ENCODE peak calls at places on chromosome 1, in eight cellular contexts. One of them, this sample, is unnamed.

GRCh38 chr1:154840557-154841176 is 29.4 kb downstream of the KCNN3 start:
- DNase-seq in AML-193: no peak
- DNase-seq in aorta: no peak
- DNase-seq in stimulated activated CD4-positive, alpha-beta T cell treated with anti-CD3 and anti-CD28 coated beads, Interleukin-1b, Interleukin-23, amount 100 ng/mL, for 1 hour: no peak
- DNase-seq in activated T-helper 9 cell treated with anti-CD3 and anti-CD28 coated beads, Interleukin-2, amount 50 U/mL, for 16 hours: no peak
- DNase-seq in lung: no peak
- DNase-seq in CD4-positive, alpha-beta T cell: no peak
- DNase-seq in kidney epithelial cell: no peak
- DNase-seq in this sample: peak; percentile 23

GRCh38 chr1:28326980-28327379 is 1.9 kb upstream of the MED18 start:
- DNase-seq in AML-193: no peak
- DNase-seq in aorta: no peak
- DNase-seq in stimulated activated CD4-positive, alpha-beta T cell treated with anti-CD3 and anti-CD28 coated beads, Interleukin-1b, Interleukin-23, amount 100 ng/mL, for 1 hour: no peak
- DNase-seq in activated T-helper 9 cell treated with anti-CD3 and anti-CD28 coated beads, Interleukin-2, amount 50 U/mL, for 16 hours: no peak
- DNase-seq in lung: no peak
- DNase-seq in CD4-positive, alpha-beta T cell: no peak
- DNase-seq in kidney epithelial cell: no peak
- DNase-seq in this sample: no peak

GRCh38 chr1:202798792-202799331 is 9.4 kb downstream of the KDM5B start:
- DNase-seq in AML-193: no peak
- DNase-seq in aorta: no peak
- DNase-seq in stimulated activated CD4-positive, alpha-beta T cell treated with anti-CD3 and anti-CD28 coated beads, Interleukin-1b, Interleukin-23, amount 100 ng/mL, for 1 hour: no peak
- DNase-seq in activated T-helper 9 cell treated with anti-CD3 and anti-CD28 coated beads, Interleukin-2, amount 50 U/mL, for 16 hours: no peak
- DNase-seq in lung: no peak
- DNase-seq in CD4-positive, alpha-beta T cell: no peak
- DNase-seq in kidney epithelial cell: no peak
- DNase-seq in this sample: no peak

GRCh38 chr1:150881331-150882070 is 5.1 kb upstream of the ARNT start:
- DNase-seq in AML-193: peak; percentile 96
- DNase-seq in aorta: no peak
- DNase-seq in stimulated activated CD4-positive, alpha-beta T cell treated with anti-CD3 and anti-CD28 coated beads, Interleukin-1b, Interleukin-23, amount 100 ng/mL, for 1 hour: no peak
- DNase-seq in activated T-helper 9 cell treated with anti-CD3 and anti-CD28 coated beads, Interleukin-2, amount 50 U/mL, for 16 hours: no peak
- DNase-seq in lung: no peak
- DNase-seq in CD4-positive, alpha-beta T cell: no peak
- DNase-seq in kidney epithelial cell: peak; percentile 7
- DNase-seq in this sample: no peak

GRCh38 chr1:166167395-166167922 is 658 bp upstream of the FAM78B start:
- DNase-seq in AML-193: no peak
- DNase-seq in aorta: no peak
- DNase-seq in stimulated activated CD4-positive, alpha-beta T cell treated with anti-CD3 and anti-CD28 coated beads, Interleukin-1b, Interleukin-23, amount 100 ng/mL, for 1 hour: no peak
- DNase-seq in activated T-helper 9 cell treated with anti-CD3 and anti-CD28 coated beads, Interleukin-2, amount 50 U/mL, for 16 hours: no peak
- DNase-seq in lung: no peak
- DNase-seq in CD4-positive, alpha-beta T cell: no peak
- DNase-seq in kidney epithelial cell: no peak
- DNase-seq in this sample: no peak

GRCh38 chr1:38190978-38191377 is 144.4 kb upstream of the POU3F1 start:
- DNase-seq in AML-193: no peak
- DNase-seq in aorta: no peak
- DNase-seq in stimulated activated CD4-positive, alpha-beta T cell treated with anti-CD3 and anti-CD28 coated beads, Interleukin-1b, Interleukin-23, amount 100 ng/mL, for 1 hour: no peak
- DNase-seq in activated T-helper 9 cell treated with anti-CD3 and anti-CD28 coated beads, Interleukin-2, amount 50 U/mL, for 16 hours: no peak
- DNase-seq in lung: no peak
- DNase-seq in CD4-positive, alpha-beta T cell: no peak
- DNase-seq in kidney epithelial cell: no peak
- DNase-seq in this sample: no peak

GRCh38 chr1:83827731-83828130 is 171.2 kb downstream of the TTLL7 start:
- DNase-seq in AML-193: no peak
- DNase-seq in aorta: no peak
- DNase-seq in stimulated activated CD4-positive, alpha-beta T cell treated with anti-CD3 and anti-CD28 coated beads, Interleukin-1b, Interleukin-23, amount 100 ng/mL, for 1 hour: no peak
- DNase-seq in activated T-helper 9 cell treated with anti-CD3 and anti-CD28 coated beads, Interleukin-2, amount 50 U/mL, for 16 hours: no peak
- DNase-seq in lung: no peak
- DNase-seq in CD4-positive, alpha-beta T cell: no peak
- DNase-seq in kidney epithelial cell: no peak
- DNase-seq in this sample: no peak

GRCh38 chr1:83741348-83741747 is 257.6 kb downstream of the TTLL7 start:
- DNase-seq in AML-193: no peak
- DNase-seq in aorta: no peak
- DNase-seq in stimulated activated CD4-positive, alpha-beta T cell treated with anti-CD3 and anti-CD28 coated beads, Interleukin-1b, Interleukin-23, amount 100 ng/mL, for 1 hour: no peak
- DNase-seq in activated T-helper 9 cell treated with anti-CD3 and anti-CD28 coated beads, Interleukin-2, amount 50 U/mL, for 16 hours: no peak
- DNase-seq in lung: no peak
- DNase-seq in CD4-positive, alpha-beta T cell: no peak
- DNase-seq in kidney epithelial cell: no peak
- DNase-seq in this sample: no peak

GRCh38 chr1:90835172-90835660 is 118.1 kb upstream of the BARHL2 start:
- DNase-seq in AML-193: no peak
- DNase-seq in aorta: no peak
- DNase-seq in stimulated activated CD4-positive, alpha-beta T cell treated with anti-CD3 and anti-CD28 coated beads, Interleukin-1b, Interleukin-23, amount 100 ng/mL, for 1 hour: no peak
- DNase-seq in activated T-helper 9 cell treated with anti-CD3 and anti-CD28 coated beads, Interleukin-2, amount 50 U/mL, for 16 hours: no peak
- DNase-seq in lung: no peak
- DNase-seq in CD4-positive, alpha-beta T cell: no peak
- DNase-seq in kidney epithelial cell: no peak
- DNase-seq in this sample: no peak

This sample was measured in KBM-7.